ENCODE peak calls at places on chromosome 3, in nine cellular contexts. R is activated CD8-positive, alpha-beta T cell treated with anti-CD3 and anti-CD28 coated beads for 36 hours; N is effector memory CD8-positive, alpha-beta T cell; J is AG09309; A is adrenal gland; U is fibroblast of mammary gland; D is choroid plexus epithelial cell; P is activated CD4-positive, alpha-beta T cell treated with anti-CD3 and anti-CD28 coated beads for 4 hours; Z is stimulated activated CD8-positive, alpha-beta memory T cell treated with anti-CD3 and anti-CD28 coated beads, Interleukin-15, amount 100 ng/mL, for 24 hours. O is an unnamed sample.
A peak's percentile ranks its signal among the peaks of the same experiment; 100 is the strongest.

GRCh38 chr3:122322095-122323075 is 2.7 kb upstream of the CSTA start:
- DNase-seq in U (no peak), J (no peak), N (no peak), R (peak; percentile 68), Z (no peak), P (no peak), D (no peak), A (no peak), O (no peak)

GRCh38 chr3:39804951-39805350 is 4.5 kb upstream of the MYRIP start:
- DNase-seq in N (no peak), R (no peak), D (no peak), A (no peak), U (peak; percentile 34), J (no peak), Z (no peak), P (no peak), O (no peak)

GRCh38 chr3:159775372-159775961 is 213.2 kb upstream of the IL12A start:
- DNase-seq in U (peak; percentile 67), R (no peak), D (peak; percentile 88), P (no peak), N (no peak), A (no peak), J (peak; percentile 52), Z (no peak), O (no peak)

GRCh38 chr3:129702934-129703712 is 96.6 kb upstream of the PLXND1 start:
- DNase-seq in P (no peak), U (peak; percentile 42), J (no peak), A (no peak), N (no peak), Z (no peak), D (no peak), R (no peak), O (no peak)

GRCh38 chr3:124615896-124616543 is 114.2 kb upstream of the UMPS start:
- DNase-seq in P (no peak), D (no peak), N (no peak), R (no peak), A (no peak), J (no peak), Z (no peak), U (no peak), O (no peak)

GRCh38 chr3:174439621-174440349 is 419.3 kb upstream of the NAALADL2 start:
- DNase-seq in Z (no peak), J (peak; percentile 99), D (peak; percentile 97), N (no peak), P (no peak), U (peak; percentile 99), A (no peak), R (no peak), O (no peak)

GRCh38 chr3:169077394-169077906 is 586.1 kb downstream of the MECOM start:
- DNase-seq in R (no peak), P (no peak), Z (no peak), D (no peak), A (no peak), U (no peak), J (no peak), N (no peak), O (no peak)

GRCh38 chr3:103706671-103707070 is 1271.9 kb downstream of the ZPLD1 start:
- DNase-seq in Z (no peak), N (no peak), A (no peak), D (no peak), U (no peak), P (no peak), R (no peak), J (no peak), O (no peak)

GRCh38 chr3:195212033-195212748 is 58.8 kb downstream of the XXYLT1 start:
- DNase-seq in N (no peak), U (no peak), P (no peak), J (no peak), Z (no peak), R (no peak), A (no peak), D (no peak), O (no peak)

GRCh38 chr3:12384451-12385233 is 95.8 kb downstream of the PPARG start:
- DNase-seq in J (no peak), A (no peak), R (peak; percentile 42), U (no peak), D (peak; percentile 49), Z (no peak), P (no peak), N (no peak), O (no peak)

GRCh38 chr3:39934696-39935095 is 125.3 kb downstream of the MYRIP start:
- DNase-seq in P (no peak), J (no peak), U (no peak), A (no peak), N (no peak), Z (no peak), D (no peak), R (no peak), O (no peak)

GRCh38 chr3:185423178-185423577 is 60.2 kb downstream of the MAP3K13 start:
- DNase-seq in R (no peak), A (peak; percentile 52), D (peak; percentile 14), J (no peak), U (peak; percentile 32), P (no peak), N (no peak), Z (no peak), O (no peak)

GRCh38 chr3:149376728-149377407 is 581 bp downstream of the TM4SF1 start:
- DNase-seq in D (peak; percentile 56), A (no peak), P (no peak), J (no peak), U (peak; percentile 49), Z (no peak), N (no peak), R (no peak), O (no peak)

GRCh38 chr3:20747736-20748135 is 561.7 kb upstream of the SGO1 start:
- DNase-seq in D (peak; percentile 8), J (peak; percentile 25), N (no peak), A (no peak), U (no peak), P (no peak), Z (no peak), R (no peak), O (no peak)

GRCh38 chr3:190345027-190345821 is 23.0 kb upstream of the CLDN1 start:
- DNase-seq in U (peak; percentile 86), P (no peak), R (no peak), Z (no peak), A (no peak), D (peak; percentile 96), J (peak; percentile 80), N (no peak), O (no peak)

GRCh38 chr3:183506674-183507290 is 48.7 kb downstream of the KLHL6 start:
- DNase-seq in R (no peak), U (no peak), A (no peak), Z (no peak), N (no peak), J (no peak), D (no peak), P (no peak), O (no peak)

GRCh38 chr3:43094381-43094780 is 11.5 kb downstream of the POMGNT2 start:
- DNase-seq in R (no peak), A (no peak), P (no peak), D (no peak), N (no peak), U (no peak), J (no peak), Z (no peak), O (no peak)

GRCh38 chr3:88150771-88151170 is 1.0 kb downstream of the C3orf38 start:
- DNase-seq in R (no peak), Z (no peak), P (no peak), U (no peak), A (no peak), N (no peak), D (no peak), J (no peak), O (no peak)

GRCh38 chr3:87607234-87607633 is 330.9 kb upstream of the POU1F1 start:
- DNase-seq in Z (no peak), U (no peak), A (no peak), P (no peak), J (no peak), R (no peak), D (no peak), N (no peak), O (no peak)

GRCh38 chr3:139572847-139573672 is 33.5 kb upstream of the RBP1 start:
- DNase-seq in U (no peak), P (no peak), N (no peak), Z (no peak), D (peak; percentile 77), A (no peak), J (no peak), R (no peak), O (no peak)

GRCh38 chr3:42263354-42264346 is 2.3 kb downstream of the CCK start:
- DNase-seq in Z (no peak), U (no peak), A (no peak), N (no peak), P (no peak), J (no peak), R (peak; percentile 37), D (no peak), O (no peak)

GRCh38 chr3:37779289-37780152 is 82.2 kb upstream of the CTDSPL start:
- DNase-seq in U (peak; percentile 83), Z (no peak), R (peak; percentile 17), A (peak; percentile 40), D (peak; percentile 94), J (peak; percentile 64), N (no peak), P (no peak), O (peak; percentile 54)